ENCODE peak calls at places on chromosome 9, in seven cellular contexts. One of them, this sample, is unnamed. For H3K4me1, the result is how much of the 10 kb centered on the place peaks cover.

GRCh38 chr9:127537014-127537413 is 75.1 kb upstream of the STXBP1 start:
- DNase-seq in effector memory CD4-positive, alpha-beta T cell: no peak
- DNase-seq in heart left ventricle: no peak
- DNase-seq in naive thymus-derived CD4-positive, alpha-beta T cell: no peak
- DNase-seq in GM23248: peak
- DNase-seq in cardiac muscle cell: peak
- DNase-seq in stomach: peak
- DNase-seq in this sample: no peak

GRCh38 chr9:71509054-71509453 is 259.3 kb downstream of the CEMIP2 start:
- DNase-seq in GM23248: peak
- DNase-seq in heart left ventricle: no peak
- DNase-seq in naive thymus-derived CD4-positive, alpha-beta T cell: no peak
- DNase-seq in stomach: no peak
- DNase-seq in cardiac muscle cell: no peak
- DNase-seq in effector memory CD4-positive, alpha-beta T cell: no peak
- DNase-seq in this sample: no peak

GRCh38 chr9:109448223-109448622 is 49.9 kb downstream of the PTPN3 start:
- DNase-seq in effector memory CD4-positive, alpha-beta T cell: no peak
- DNase-seq in cardiac muscle cell: no peak
- DNase-seq in stomach: no peak
- DNase-seq in naive thymus-derived CD4-positive, alpha-beta T cell: no peak
- DNase-seq in GM23248: peak
- DNase-seq in heart left ventricle: no peak
- DNase-seq in this sample: no peak

GRCh38 chr9:93665566-93666278 is 89.3 kb downstream of the PHF2 start:
- DNase-seq in effector memory CD4-positive, alpha-beta T cell: no peak
- DNase-seq in naive thymus-derived CD4-positive, alpha-beta T cell: peak
- DNase-seq in GM23248: no peak
- DNase-seq in heart left ventricle: peak
- DNase-seq in cardiac muscle cell: no peak
- DNase-seq in stomach: no peak
- DNase-seq in this sample: no peak

GRCh38 chr9:116190997-116191396 is 37.4 kb downstream of the PAPPA start:
- DNase-seq in cardiac muscle cell: no peak
- DNase-seq in effector memory CD4-positive, alpha-beta T cell: no peak
- DNase-seq in naive thymus-derived CD4-positive, alpha-beta T cell: no peak
- DNase-seq in GM23248: peak
- DNase-seq in heart left ventricle: no peak
- DNase-seq in stomach: no peak
- DNase-seq in this sample: no peak

GRCh38 chr9:135137398-135137832 is 49.9 kb downstream of the OLFM1 start:
- DNase-seq in heart left ventricle: no peak
- DNase-seq in stomach: no peak
- DNase-seq in cardiac muscle cell: peak
- DNase-seq in GM23248: peak
- DNase-seq in effector memory CD4-positive, alpha-beta T cell: no peak
- DNase-seq in naive thymus-derived CD4-positive, alpha-beta T cell: no peak
- DNase-seq in this sample: no peak

GRCh38 chr9:114341152-114341830 is 11.6 kb downstream of the ORM2 start:
- DNase-seq in GM23248: no peak
- DNase-seq in stomach: no peak
- DNase-seq in cardiac muscle cell: no peak
- DNase-seq in effector memory CD4-positive, alpha-beta T cell: no peak
- DNase-seq in naive thymus-derived CD4-positive, alpha-beta T cell: no peak
- DNase-seq in heart left ventricle: no peak
- DNase-seq in this sample: no peak

GRCh38 chr9:98995059-98995665 is 51.5 kb downstream of the COL15A1 start:
- DNase-seq in stomach: peak
- DNase-seq in cardiac muscle cell: no peak
- DNase-seq in heart left ventricle: peak
- DNase-seq in GM23248: peak
- DNase-seq in effector memory CD4-positive, alpha-beta T cell: no peak
- DNase-seq in naive thymus-derived CD4-positive, alpha-beta T cell: no peak
- DNase-seq in this sample: no peak

GRCh38 chr9:21709464-21710058 is 92.9 kb upstream of the MTAP start:
- DNase-seq in GM23248: peak
- DNase-seq in stomach: peak
- DNase-seq in heart left ventricle: no peak
- DNase-seq in naive thymus-derived CD4-positive, alpha-beta T cell: peak
- DNase-seq in cardiac muscle cell: peak
- DNase-seq in effector memory CD4-positive, alpha-beta T cell: peak
- DNase-seq in this sample: no peak

GRCh38 chr9:91162784-91163440 is 198.8 kb downstream of the AUH start:
- DNase-seq in cardiac muscle cell: peak
- DNase-seq in GM23248: no peak
- DNase-seq in naive thymus-derived CD4-positive, alpha-beta T cell: no peak
- DNase-seq in stomach: peak
- DNase-seq in effector memory CD4-positive, alpha-beta T cell: no peak
- DNase-seq in heart left ventricle: no peak
- DNase-seq in this sample: no peak

GRCh38 chr9:116377179-116377790 is 223.7 kb downstream of the PAPPA start:
- DNase-seq in cardiac muscle cell: no peak
- DNase-seq in naive thymus-derived CD4-positive, alpha-beta T cell: no peak
- DNase-seq in heart left ventricle: no peak
- DNase-seq in GM23248: peak
- DNase-seq in effector memory CD4-positive, alpha-beta T cell: no peak
- DNase-seq in stomach: no peak
- DNase-seq in this sample: peak

GRCh38 chr9:130118841-130119520 is 53.2 kb upstream of the NCS1 start:
- DNase-seq in naive thymus-derived CD4-positive, alpha-beta T cell: no peak
- DNase-seq in cardiac muscle cell: no peak
- DNase-seq in effector memory CD4-positive, alpha-beta T cell: no peak
- DNase-seq in GM23248: peak
- DNase-seq in stomach: no peak
- DNase-seq in heart left ventricle: no peak
- DNase-seq in this sample: no peak

GRCh38 chr9:117434568-117434967 is 19.7 kb upstream of the ASTN2 start:
- DNase-seq in cardiac muscle cell: no peak
- DNase-seq in GM23248: no peak
- DNase-seq in effector memory CD4-positive, alpha-beta T cell: no peak
- DNase-seq in stomach: no peak
- DNase-seq in heart left ventricle: no peak
- DNase-seq in naive thymus-derived CD4-positive, alpha-beta T cell: no peak
- DNase-seq in this sample: no peak

GRCh38 chr9:88425538-88425950 is 37.3 kb downstream of the SPIN1 start:
- DNase-seq in stomach: no peak
- DNase-seq in naive thymus-derived CD4-positive, alpha-beta T cell: no peak
- DNase-seq in effector memory CD4-positive, alpha-beta T cell: no peak
- DNase-seq in heart left ventricle: no peak
- DNase-seq in cardiac muscle cell: no peak
- DNase-seq in GM23248: peak
- DNase-seq in this sample: no peak

GRCh38 chr9:116816484-116816883 is 129.4 kb downstream of the TRIM32 start:
- DNase-seq in cardiac muscle cell: no peak
- DNase-seq in naive thymus-derived CD4-positive, alpha-beta T cell: no peak
- DNase-seq in heart left ventricle: no peak
- DNase-seq in stomach: no peak
- DNase-seq in effector memory CD4-positive, alpha-beta T cell: no peak
- DNase-seq in GM23248: no peak
- DNase-seq in this sample: no peak

GRCh38 chr9:99011161-99011709 is 67.5 kb downstream of the COL15A1 start:
- DNase-seq in stomach: no peak
- DNase-seq in GM23248: peak
- DNase-seq in heart left ventricle: no peak
- DNase-seq in cardiac muscle cell: peak
- DNase-seq in naive thymus-derived CD4-positive, alpha-beta T cell: no peak
- DNase-seq in effector memory CD4-positive, alpha-beta T cell: no peak
- DNase-seq in this sample: no peak

GRCh38 chr9:100303812-100304211 is 48.9 kb downstream of the TEX10 start:
- DNase-seq in effector memory CD4-positive, alpha-beta T cell: no peak
- DNase-seq in cardiac muscle cell: no peak
- DNase-seq in stomach: no peak
- DNase-seq in heart left ventricle: no peak
- DNase-seq in naive thymus-derived CD4-positive, alpha-beta T cell: no peak
- DNase-seq in GM23248: no peak
- DNase-seq in this sample: no peak

GRCh38 chr9:102124465-102124864 is 386.0 kb upstream of the GRIN3A start:
- DNase-seq in naive thymus-derived CD4-positive, alpha-beta T cell: no peak
- DNase-seq in effector memory CD4-positive, alpha-beta T cell: no peak
- DNase-seq in cardiac muscle cell: no peak
- DNase-seq in stomach: no peak
- DNase-seq in heart left ventricle: peak
- DNase-seq in GM23248: no peak
- DNase-seq in this sample: no peak

GRCh38 chr9:87309236-87309635 is 188.4 kb upstream of the DAPK1 start:
- DNase-seq in effector memory CD4-positive, alpha-beta T cell: no peak
- DNase-seq in stomach: no peak
- DNase-seq in cardiac muscle cell: no peak
- DNase-seq in GM23248: no peak
- DNase-seq in heart left ventricle: no peak
- DNase-seq in naive thymus-derived CD4-positive, alpha-beta T cell: no peak
- DNase-seq in this sample: no peak

GRCh38 chr9:109401990-109402318 is 81.1 kb upstream of the EPB41L4B start:
- DNase-seq in effector memory CD4-positive, alpha-beta T cell: no peak
- DNase-seq in naive thymus-derived CD4-positive, alpha-beta T cell: no peak
- DNase-seq in GM23248: no peak
- DNase-seq in stomach: no peak
- DNase-seq in heart left ventricle: no peak
- DNase-seq in cardiac muscle cell: no peak
- DNase-seq in this sample: no peak

GRCh38 chr9:249025-249424 is 34.4 kb downstream of the DOCK8 start:
- DNase-seq in stomach: no peak
- DNase-seq in naive thymus-derived CD4-positive, alpha-beta T cell: no peak
- DNase-seq in GM23248: no peak
- DNase-seq in heart left ventricle: no peak
- DNase-seq in effector memory CD4-positive, alpha-beta T cell: peak
- DNase-seq in cardiac muscle cell: no peak
- DNase-seq in this sample: no peak

GRCh38 chr9:69637193-69637592 is 35.0 kb downstream of the APBA1 start:
- DNase-seq in GM23248: peak
- DNase-seq in heart left ventricle: no peak
- DNase-seq in effector memory CD4-positive, alpha-beta T cell: no peak
- DNase-seq in stomach: no peak
- DNase-seq in naive thymus-derived CD4-positive, alpha-beta T cell: no peak
- DNase-seq in cardiac muscle cell: no peak
- DNase-seq in this sample: no peak

DNA sequence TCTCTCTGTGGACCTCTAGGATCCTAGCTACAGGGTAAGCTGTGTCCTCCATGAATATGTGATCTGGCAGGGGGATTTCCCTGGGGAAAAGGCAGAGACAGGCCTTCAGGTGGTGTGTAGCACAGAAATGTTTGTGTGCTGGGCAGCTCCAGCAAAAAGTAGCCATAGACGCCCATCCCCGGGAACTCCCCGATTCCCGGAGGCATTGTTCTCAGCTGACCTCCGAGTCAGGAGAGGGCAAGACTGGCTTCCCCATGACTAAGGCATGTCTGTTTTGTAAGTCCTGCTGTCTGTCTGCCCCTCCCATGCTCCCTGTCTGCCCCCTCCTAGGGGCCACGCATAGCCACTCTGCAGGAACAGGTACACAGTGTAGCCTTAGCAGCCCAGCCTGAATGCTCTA is 834.5 kb downstream of the PTPRD start:
- DNase-seq in GM23248: no peak
- DNase-seq in effector memory CD4-positive, alpha-beta T cell: no peak
- DNase-seq in naive thymus-derived CD4-positive, alpha-beta T cell: no peak
- DNase-seq in cardiac muscle cell: no peak
- DNase-seq in heart left ventricle: no peak
- DNase-seq in stomach: no peak
- DNase-seq in this sample: no peak
- H3K4me1 ChIP-seq in GM23248: under half
- H3K4me1 ChIP-seq in effector memory CD4-positive, alpha-beta T cell: under half
- H3K4me1 ChIP-seq in naive thymus-derived CD4-positive, alpha-beta T cell: under half
- H3K4me1 ChIP-seq in cardiac muscle cell: under half
- H3K4me1 ChIP-seq in heart left ventricle: under half
- H3K4me1 ChIP-seq in stomach: under half
- H3K4me1 ChIP-seq in this sample: under half

DNA sequence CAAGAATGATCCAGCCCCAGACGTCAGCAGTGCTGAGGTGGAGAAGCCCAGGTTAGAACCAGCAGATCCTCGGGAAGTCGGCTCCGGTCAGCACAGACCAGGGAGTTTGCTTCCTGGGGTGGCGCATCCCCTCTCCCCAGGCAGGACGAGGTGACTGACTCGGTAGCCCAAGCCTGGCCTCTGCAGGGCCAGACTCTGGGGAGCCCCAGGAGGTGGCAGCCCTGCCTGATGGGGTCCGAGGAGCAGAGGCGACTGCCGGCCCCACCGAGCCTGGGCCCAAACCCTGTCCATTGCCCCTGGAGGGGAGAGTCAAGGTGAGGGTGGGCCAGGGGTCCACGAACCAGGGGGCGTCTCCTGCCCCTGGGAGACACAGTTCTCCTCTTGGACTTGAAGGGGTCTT is 52.9 kb upstream of the SARDH start:
- DNase-seq in stomach: no peak
- DNase-seq in naive thymus-derived CD4-positive, alpha-beta T cell: no peak
- DNase-seq in effector memory CD4-positive, alpha-beta T cell: no peak
- DNase-seq in heart left ventricle: no peak
- DNase-seq in GM23248: no peak
- DNase-seq in cardiac muscle cell: no peak
- DNase-seq in this sample: no peak
- H3K4me1 ChIP-seq in stomach: under half
- H3K4me1 ChIP-seq in naive thymus-derived CD4-positive, alpha-beta T cell: under half
- H3K4me1 ChIP-seq in effector memory CD4-positive, alpha-beta T cell: under half
- H3K4me1 ChIP-seq in heart left ventricle: under half
- H3K4me1 ChIP-seq in GM23248: under half
- H3K4me1 ChIP-seq in cardiac muscle cell: under half
- H3K4me1 ChIP-seq in this sample: under half

DNA sequence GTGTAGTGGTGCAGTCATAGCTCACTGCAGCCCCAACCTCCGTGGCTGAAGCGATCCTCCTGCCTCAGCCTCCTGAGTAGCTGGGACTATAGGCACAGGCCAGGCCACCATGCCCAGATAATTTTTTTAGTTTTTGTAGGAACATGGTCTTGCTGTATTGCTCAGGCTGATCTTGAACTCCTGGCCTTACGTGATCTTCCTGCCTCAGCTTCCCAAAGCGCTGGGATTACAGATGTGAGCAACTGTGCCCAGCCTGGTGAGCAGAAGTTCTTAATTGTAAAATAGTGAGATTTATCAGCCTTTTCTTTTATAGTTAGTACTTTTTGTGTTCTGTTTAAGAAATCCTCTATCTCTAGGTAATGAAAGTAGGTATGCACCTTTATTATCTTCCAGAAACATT is 42.5 kb downstream of the NUP214 start:
- DNase-seq in GM23248: no peak
- DNase-seq in cardiac muscle cell: no peak
- DNase-seq in stomach: no peak
- DNase-seq in naive thymus-derived CD4-positive, alpha-beta T cell: no peak
- DNase-seq in heart left ventricle: no peak
- DNase-seq in effector memory CD4-positive, alpha-beta T cell: no peak
- DNase-seq in this sample: no peak
- H3K4me1 ChIP-seq in GM23248: under half
- H3K4me1 ChIP-seq in cardiac muscle cell: under half
- H3K4me1 ChIP-seq in stomach: under half
- H3K4me1 ChIP-seq in naive thymus-derived CD4-positive, alpha-beta T cell: under half
- H3K4me1 ChIP-seq in heart left ventricle: under half
- H3K4me1 ChIP-seq in effector memory CD4-positive, alpha-beta T cell: under half
- H3K4me1 ChIP-seq in this sample: under half

DNA sequence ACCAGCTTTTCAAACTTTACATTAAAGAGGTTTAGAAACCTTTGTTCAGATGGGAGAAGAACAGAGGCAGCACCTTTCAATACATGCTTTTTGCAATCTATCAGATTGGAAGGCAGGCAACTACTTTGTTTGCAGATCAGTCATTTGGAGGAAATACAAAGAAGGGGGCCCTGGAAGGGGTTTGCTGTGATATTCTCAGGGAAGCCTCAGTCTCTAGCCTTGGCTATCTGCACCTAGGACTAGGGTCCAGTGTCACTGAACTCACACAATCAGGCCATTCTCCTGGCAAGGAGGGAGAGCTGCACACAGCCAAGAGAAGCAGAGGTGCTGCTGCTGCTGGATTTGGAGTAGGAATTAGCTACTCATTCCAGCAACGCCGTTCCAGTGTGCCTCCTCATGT is 79.5 kb downstream of the CRB2 start:
- DNase-seq in naive thymus-derived CD4-positive, alpha-beta T cell: no peak
- DNase-seq in GM23248: no peak
- DNase-seq in heart left ventricle: no peak
- DNase-seq in stomach: no peak
- DNase-seq in cardiac muscle cell: no peak
- DNase-seq in effector memory CD4-positive, alpha-beta T cell: no peak
- DNase-seq in this sample: no peak
- H3K4me1 ChIP-seq in naive thymus-derived CD4-positive, alpha-beta T cell: under half
- H3K4me1 ChIP-seq in GM23248: under half
- H3K4me1 ChIP-seq in heart left ventricle: under half
- H3K4me1 ChIP-seq in stomach: under half
- H3K4me1 ChIP-seq in cardiac muscle cell: under half
- H3K4me1 ChIP-seq in effector memory CD4-positive, alpha-beta T cell: under half
- H3K4me1 ChIP-seq in this sample: under half